ENCODE peak calls at places on chromosomes 3 and 15, in five cellular contexts. P is prostate gland, N is dorsolateral prefrontal cortex, T is left lung, K is right atrium auricular region. I is an unnamed sample.
A peak's percentile ranks its signal among the peaks of the same experiment; 100 is the strongest.

GRCh38 chr15:90161946-90162345 is 39.2 kb upstream of the SEMA4B start:
- DNase-seq in P (no peak), N (no peak), T (no peak), K (no peak), I (peak; percentile 89)

GRCh38 chr3:159429702-159430101 is 558.9 kb upstream of the IL12A start:
- DNase-seq in P (no peak), N (no peak), T (no peak), K (no peak), I (no peak)

GRCh38 chr3:143035466-143036214 is 34.3 kb downstream of the U2SURP start:
- DNase-seq in P (no peak), N (no peak), T (no peak), K (no peak), I (peak; percentile 26)

GRCh38 chr3:161372321-161373260 is 1.3 kb upstream of the SPTSSB start:
- DNase-seq in P (peak; percentile 44), N (peak; percentile 75), T (no peak), K (no peak), I (peak; percentile 9)

GRCh38 chr3:112858410-112859069 is 11.9 kb upstream of the CD200R1L start:
- DNase-seq in P (no peak), N (no peak), T (no peak), K (no peak), I (peak; percentile 8)

GRCh38 chr3:16516695-16517481 is 3.4 kb upstream of the RFTN1 start:
- DNase-seq in P (no peak), N (no peak), T (no peak), K (peak; percentile 66), I (peak; percentile 37)

GRCh38 chr3:54905230-54905888 is 22.5 kb downstream of the LRTM1 start:
- DNase-seq in P (no peak), N (no peak), T (no peak), K (no peak), I (no peak)

GRCh38 chr3:128347282-128347681 is 119.4 kb downstream of the DNAJB8 start:
- DNase-seq in P (no peak), N (no peak), T (no peak), K (no peak), I (no peak)

GRCh38 chr15:55627730-55628368 is 39.7 kb upstream of the PYGO1 start:
- DNase-seq in P (no peak), N (no peak), T (peak; percentile 75), K (no peak), I (peak; percentile 99)

GRCh38 chr3:181947606-181948005 is 235.9 kb downstream of the SOX2 start:
- DNase-seq in P (no peak), N (no peak), T (no peak), K (no peak), I (no peak)

GRCh38 chr3:181952221-181952620 is 240.5 kb downstream of the SOX2 start:
- DNase-seq in P (no peak), N (no peak), T (no peak), K (no peak), I (no peak)

GRCh38 chr3:181943285-181943684 is 231.6 kb downstream of the SOX2 start:
- DNase-seq in P (no peak), N (no peak), T (no peak), K (no peak), I (no peak)

GRCh38 chr3:181948286-181948685 is 236.6 kb downstream of the SOX2 start:
- DNase-seq in P (no peak), N (no peak), T (no peak), K (no peak), I (peak; percentile 48)
- TF ChIP-seq CTCF in P (no peak), N (no peak), T (no peak), K (no peak), I (peak; percentile 68)

GRCh38 chr3:69082805-69083204 is 1.9 kb upstream of the ARL6IP5 start:
- DNase-seq in P (no peak), N (no peak), T (peak; percentile 70), K (no peak), I (peak; percentile 71)
- H3K4me3 ChIP-seq in P (no peak overlapping the region), N (no peak overlapping the region), T (no peak overlapping the region), K (no peak overlapping the region), I (no peak overlapping the region)

GRCh38 chr3:49566312-49566711 is 12.0 kb downstream of the BSN start:
- DNase-seq in P (no peak), N (no peak), T (no peak), K (no peak), I (peak; percentile 17)
- TF ChIP-seq CTCF in P (no peak), N (no peak), T (no peak), K (no peak), I (peak; percentile 31)

GRCh38 chr3:195893916-195894315 is 14.4 kb downstream of the TNK2 start:
- DNase-seq in P (no peak), N (no peak), T (no peak), K (no peak), I (no peak)

GRCh38 chr3:195892355-195893120 is 15.8 kb downstream of the TNK2 start:
- DNase-seq in P (no peak), N (peak; percentile 34), T (peak; percentile 76), K (peak; percentile 77), I (no peak)

GRCh38 chr3:195893516-195893915 is 14.8 kb downstream of the TNK2 start:
- DNase-seq in P (no peak), N (no peak), T (no peak), K (no peak), I (no peak)

GRCh38 chr3:195892105-195892354 is 16.3 kb downstream of the TNK2 start:
- DNase-seq in P (no peak), N (no peak), T (no peak), K (no peak), I (no peak)

GRCh38 chr3:195893121-195893449 is 15.3 kb downstream of the TNK2 start:
- DNase-seq in P (no peak), N (no peak), T (no peak), K (no peak), I (no peak)
- H3K4me3 ChIP-seq in P (no peak overlapping the region), N (peak overlapping the region; percentile 76), T (no peak overlapping the region), K (peak overlapping the region; percentile 52), I (no peak overlapping the region)

DNA sequence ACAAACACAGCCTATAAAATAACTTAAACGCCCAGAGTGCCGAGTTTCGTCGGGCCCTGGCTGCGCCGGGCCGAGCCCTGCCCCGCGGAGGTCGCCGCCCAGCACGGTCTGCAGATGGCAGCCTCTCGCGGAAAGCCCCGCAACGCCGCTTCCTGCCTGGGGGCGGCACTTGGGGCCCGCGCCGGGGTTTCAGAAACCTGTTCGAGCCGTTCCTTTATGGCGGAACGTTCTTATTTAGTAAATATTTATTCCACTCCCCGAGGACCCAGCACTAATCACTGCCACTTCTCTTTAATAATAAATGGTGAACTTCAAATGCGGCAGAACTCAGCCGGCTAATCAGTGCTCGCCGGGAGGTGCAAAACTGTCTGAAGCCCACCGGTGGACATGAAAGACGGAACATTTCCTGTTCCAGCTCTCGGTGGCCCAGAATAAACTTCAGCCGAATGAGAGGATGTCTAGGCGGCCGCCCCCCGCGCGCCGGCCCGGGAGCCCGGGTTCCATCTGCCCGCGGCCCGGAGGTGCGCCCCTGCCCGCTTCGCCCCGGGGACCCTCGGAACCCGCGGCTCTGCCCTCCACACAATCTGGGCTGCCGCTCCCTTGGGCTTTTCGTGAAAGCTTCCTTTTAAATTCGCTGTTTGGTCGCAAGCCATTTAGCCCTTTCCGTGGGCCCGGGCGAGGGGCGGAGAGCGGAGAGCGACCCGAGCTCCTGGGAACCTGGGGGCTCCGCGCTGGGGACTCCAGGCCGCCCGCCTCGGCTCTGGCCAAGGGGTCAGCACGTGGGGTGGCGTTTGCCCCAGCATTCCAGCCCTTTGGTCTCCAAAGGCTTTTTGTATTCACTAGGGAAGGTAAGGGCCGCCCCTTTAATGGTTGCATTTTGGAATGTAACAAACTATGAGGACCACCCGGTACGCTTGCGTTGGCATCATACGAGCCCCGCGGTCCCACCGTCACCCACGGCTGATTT is 110.8 kb upstream of the ATP11B start:
- DNase-seq in P (peak; percentile 30), N (peak; percentile 15), T (peak; percentile 54), K (no peak), I (peak; percentile 44)
- TF ChIP-seq CTCF in P (no peak), N (peak; percentile 24), T (no peak), K (peak; percentile 53), I (peak; percentile 45)

GRCh38 chr15:45589296-45589695 is 2.1 kb downstream of the BLOC1S6 start:
- DNase-seq in P (no peak), N (no peak), T (no peak), K (no peak), I (no peak)
- H3K4me3 ChIP-seq in P (peak overlapping the region; percentile 95), N (peak overlapping the region; percentile 92), T (no peak overlapping the region), K (no peak overlapping the region), I (no peak overlapping the region)

GRCh38 chr15:31887246-31887645 is 143.1 kb upstream of the CHRNA7 start:
- DNase-seq in P (no peak), N (no peak), T (no peak), K (no peak), I (no peak)
- TF ChIP-seq CTCF in P (no peak), N (no peak), T (no peak), K (peak; percentile 9), I (no peak)

DNA sequence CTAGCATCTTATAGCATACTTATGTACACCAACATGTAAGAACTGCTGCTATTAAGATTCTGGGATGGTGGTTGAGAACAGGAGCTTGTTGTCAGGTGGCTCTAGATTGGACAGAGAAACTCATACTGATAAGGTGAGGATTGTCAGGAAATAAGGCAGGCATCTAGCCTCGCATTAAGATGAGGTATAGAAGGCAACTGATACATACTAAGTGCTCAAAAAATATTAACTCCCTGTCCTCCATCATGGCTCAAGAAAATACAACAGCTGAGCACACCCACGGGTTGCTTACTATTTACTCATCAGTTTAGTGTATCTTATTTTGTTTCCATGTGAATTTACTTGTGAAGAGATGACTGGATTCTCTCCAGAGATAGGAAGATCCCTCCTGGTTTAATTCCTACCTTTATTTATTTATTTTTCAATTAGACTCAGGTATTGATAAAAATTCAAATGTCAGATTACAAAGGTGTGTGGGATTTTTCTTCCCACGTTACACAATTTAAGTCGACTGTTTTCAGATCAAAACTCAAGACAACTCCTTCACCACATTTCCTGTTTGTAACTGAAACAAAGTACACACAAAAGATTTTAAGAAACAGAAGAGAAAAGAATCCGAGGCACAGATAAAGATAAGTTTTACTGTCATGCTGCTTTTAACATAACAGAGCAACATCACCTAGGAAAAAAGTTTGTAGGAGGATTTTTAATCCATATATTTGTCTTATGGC is at the start of gene TRAT1:
- DNase-seq in P (no peak), N (no peak), T (no peak), K (no peak), I (no peak)
- H3K4me3 ChIP-seq in P (no peak within 1 kb of the TSS), N (no peak within 1 kb of the TSS), T (peak within 1 kb of the TSS; percentile 1), K (no peak within 1 kb of the TSS), I (no peak within 1 kb of the TSS)

GRCh38 chr3:104612218-104612617 is 754.5 kb upstream of the ALCAM start:
- DNase-seq in P (peak; percentile 43), N (no peak), T (no peak), K (no peak), I (no peak)

GRCh38 chr3:104614564-104614963 is 752.1 kb upstream of the ALCAM start:
- DNase-seq in P (no peak), N (no peak), T (no peak), K (no peak), I (no peak)

GRCh38 chr3:104606812-104607211 is 759.9 kb upstream of the ALCAM start:
- DNase-seq in P (no peak), N (no peak), T (no peak), K (no peak), I (no peak)

GRCh38 chr3:104610730-104611652 is 755.7 kb upstream of the ALCAM start:
- DNase-seq in P (peak; percentile 39), N (no peak), T (no peak), K (no peak), I (peak; percentile 35)
- TF ChIP-seq CTCF in P (no peak), N (no peak), T (peak; percentile 16), K (no peak), I (no peak)

I was measured in bronchial epithelial cell.